ENCODE peak calls at places on chromosomes 13 and 19, in ten cellular contexts. X is body of pancreas, I is heart right ventricle, Z is ovary, C is OCI-LY7, K is IMR-90, M is cardiac muscle cell, L is sigmoid colon, G is SK-N-SH, D is breast epithelium. E is an unnamed sample.
A peak's percentile ranks its signal among the peaks of the same experiment; 100 is the strongest.

GRCh38 chr19:45445139-45445538 is 21.4 kb upstream of the ERCC1 start:
- DNase-seq in X (no peak), I (no peak), Z (no peak), C (no peak), K (no peak), M (no peak), L (no peak), G (no peak), D (no peak), E (no peak)

GRCh38 chr13:24261566-24261965 is 47.8 kb upstream of the C1QTNF9 start:
- DNase-seq in X (no peak), I (no peak), Z (no peak), C (no peak), K (no peak), M (no peak), L (no peak), G (no peak), D (no peak), E (no peak)

GRCh38 chr13:102286326-102286725 is 115.5 kb downstream of the FGF14 start:
- DNase-seq in X (no peak), I (no peak), Z (no peak), C (no peak), K (peak; percentile 96), M (no peak), L (no peak), G (no peak), D (no peak), E (no peak)

GRCh38 chr13:52599037-52599852 is 43.0 kb upstream of the HNRNPA1L2 start:
- DNase-seq in X (no peak), I (peak; percentile 51), Z (no peak), C (no peak), K (peak; percentile 71), M (no peak), L (no peak), G (no peak), D (peak; percentile 40), E (no peak)

GRCh38 chr19:7912697-7913564 is 1.7 kb upstream of the TGFBR3L start:
- DNase-seq in X (no peak), I (no peak), Z (peak; percentile 39), C (no peak), K (no peak), M (no peak), L (no peak), G (no peak), D (no peak), E (peak; percentile 19)

GRCh38 chr13:58151452-58151851 is 519.9 kb downstream of the PCDH17 start:
- DNase-seq in X (no peak), I (no peak), Z (no peak), C (no peak), K (no peak), M (no peak), L (no peak), G (no peak), D (no peak), E (no peak)

GRCh38 chr19:19459707-19460251 is 54.3 kb downstream of the GATAD2A start:
- DNase-seq in X (peak; percentile 35), I (no peak), Z (no peak), C (peak; percentile 82), K (peak; percentile 87), M (no peak), L (no peak), G (no peak), D (no peak), E (no peak)

GRCh38 chr19:47518139-47518538 is 3.3 kb upstream of the NAPA start:
- DNase-seq in X (no peak), I (no peak), Z (no peak), C (peak; percentile 97), K (no peak), M (no peak), L (no peak), G (no peak), D (no peak), E (no peak)

GRCh38 chr19:10334340-10335148 is 1.2 kb upstream of the RAVER1 start:
- DNase-seq in X (peak; percentile 98), I (peak; percentile 96), Z (peak; percentile 98), C (peak; percentile 83), K (peak; percentile 93), M (peak; percentile 96), L (peak; percentile 98), G (peak; percentile 92), D (peak; percentile 92), E (peak; percentile 97)

GRCh38 chr13:98142427-98143156 is at the start of gene FARP1:
- DNase-seq in X (peak; percentile 90), I (peak; percentile 73), Z (peak; percentile 85), C (no peak), K (peak; percentile 65), M (peak; percentile 91), L (peak; percentile 86), G (peak; percentile 95), D (peak; percentile 62), E (peak; percentile 55)

GRCh38 chr13:74187564-74187963 is 53.4 kb upstream of the KLF12 start:
- DNase-seq in X (no peak), I (no peak), Z (no peak), C (no peak), K (peak; percentile 42), M (no peak), L (no peak), G (no peak), D (no peak), E (no peak)

GRCh38 chr19:4971424-4971793 is 2.5 kb downstream of the KDM4B start:
- DNase-seq in X (peak; percentile 49), I (no peak), Z (peak; percentile 65), C (peak; percentile 53), K (no peak), M (no peak), L (peak; percentile 76), G (peak; percentile 61), D (peak; percentile 52), E (no peak)
- H3K4me1 ChIP-seq in X (peaks cover 60% of the 10 kb centered on the region), I (peaks cover 40% of the 10 kb centered on the region), Z (peaks cover 18% of the 10 kb centered on the region), C (peaks cover 29% of the 10 kb centered on the region), K (peaks cover 26% of the 10 kb centered on the region), M (peaks cover 9% of the 10 kb centered on the region), L (no peaks in the 10 kb centered on the region), G (peaks cover 18% of the 10 kb centered on the region), D (peaks cover 34% of the 10 kb centered on the region), E (peaks cover 9% of the 10 kb centered on the region)

DNA sequence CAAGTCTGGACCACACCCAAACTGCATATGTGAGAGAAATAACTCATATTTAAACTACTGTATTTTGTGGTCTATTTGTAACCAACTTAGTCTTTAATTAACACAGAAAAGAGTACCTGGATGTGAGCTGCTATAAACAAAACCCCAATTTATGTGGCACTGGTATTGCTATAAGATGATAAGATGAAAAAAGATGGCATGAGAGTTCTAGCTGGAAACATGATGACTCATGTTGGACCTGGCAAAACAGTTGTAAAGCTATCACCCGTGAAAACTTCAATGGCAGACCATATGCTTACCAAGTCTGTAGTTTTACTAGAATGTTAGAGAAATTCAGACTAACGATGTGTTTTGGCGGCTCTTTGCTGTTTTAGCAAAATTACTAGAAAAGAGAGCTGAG is 69.6 kb upstream of the PCDH9 start:
- DNase-seq in X (no peak), I (no peak), Z (no peak), C (no peak), K (peak; percentile 38), M (no peak), L (no peak), G (no peak), D (no peak), E (no peak)
- H3K4me3 ChIP-seq in X (no peak overlapping the region), I (no peak overlapping the region), Z (no peak overlapping the region), C (no peak overlapping the region), K (peak overlapping the region; percentile 11), M (no peak overlapping the region), L (no peak overlapping the region), G (no peak overlapping the region), D (no peak overlapping the region), E (no peak overlapping the region)

GRCh38 chr19:18319591-18320135 is 3.2 kb downstream of the LSM4 start:
- DNase-seq in X (peak; percentile 58), I (no peak), Z (no peak), C (no peak), K (no peak), M (no peak), L (no peak), G (no peak), D (no peak), E (no peak)
- H3K27ac ChIP-seq in X (peak overlapping the region; percentile 20), I (no peak overlapping the region), Z (no peak overlapping the region), C (no peak overlapping the region), K (no peak overlapping the region), M (peak overlapping the region; percentile 5), L (no peak overlapping the region), G (no peak overlapping the region), D (peak overlapping the region; percentile 33), E (peak overlapping the region; percentile 60)

DNA sequence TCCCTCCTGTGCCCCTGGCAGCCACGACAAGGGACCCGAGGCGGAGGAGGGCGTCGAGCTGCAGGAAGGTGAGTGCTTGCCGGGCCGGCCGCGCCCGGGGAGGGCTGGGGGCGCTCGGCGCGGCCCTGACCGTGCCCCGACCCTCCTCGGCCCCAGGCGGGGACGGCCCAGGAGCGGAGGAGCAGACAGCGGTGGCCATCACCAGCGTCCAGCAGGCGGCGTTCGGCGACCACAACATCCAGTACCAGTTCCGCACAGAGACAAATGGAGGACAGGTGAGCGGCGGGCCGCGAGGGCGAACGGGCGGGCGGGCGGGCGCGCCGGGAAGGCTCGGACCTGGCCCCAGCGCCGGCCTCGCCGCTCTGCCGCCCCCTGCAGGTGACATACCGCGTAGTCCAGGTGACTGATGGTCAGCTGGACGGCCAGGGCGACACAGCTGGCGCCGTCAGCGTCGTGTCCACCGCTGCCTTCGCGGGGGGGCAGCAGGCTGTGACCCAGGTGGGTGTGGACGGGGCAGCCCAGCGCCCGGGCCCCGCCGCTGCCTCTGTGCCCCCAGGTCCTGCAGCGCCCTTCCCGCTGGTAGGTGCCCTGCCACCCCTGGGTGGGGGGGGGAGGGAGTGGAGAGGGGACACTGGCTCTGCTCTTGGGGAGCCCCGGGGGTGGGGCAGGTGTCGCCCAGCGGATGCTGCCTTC is 809 bp downstream of the USF2 start:
- DNase-seq in X (peak; percentile 92), I (peak; percentile 88), Z (peak; percentile 95), C (peak; percentile 90), K (peak; percentile 75), M (peak; percentile 91), L (peak; percentile 92), G (peak; percentile 89), D (peak; percentile 81), E (peak; percentile 82)
- H3K4me1 ChIP-seq in X (peaks cover 34% of the 10 kb centered on the region), I (peaks cover 38% of the 10 kb centered on the region), Z (peaks cover 11% of the 10 kb centered on the region), C (peaks cover 43% of the 10 kb centered on the region), K (peaks cover 7% of the 10 kb centered on the region), M (peaks cover 6% of the 10 kb centered on the region), L (no peaks in the 10 kb centered on the region), G (peaks cover 4% of the 10 kb centered on the region), D (peaks cover 18% of the 10 kb centered on the region), E (no peaks in the 10 kb centered on the region)

GRCh38 chr13:35471466-35472307 is 4.8 kb downstream of the MAB21L1 start:
- DNase-seq in X (no peak), I (no peak), Z (no peak), C (no peak), K (no peak), M (peak; percentile 36), L (no peak), G (no peak), D (no peak), E (no peak)
- H3K4me3 ChIP-seq in X (no peak overlapping the region), I (no peak overlapping the region), Z (peak overlapping the region; percentile 47), C (no peak overlapping the region), K (no peak overlapping the region), M (peak overlapping the region; percentile 28), L (peak overlapping the region; percentile 46), G (peak overlapping the region; percentile 82), D (peak overlapping the region; percentile 82), E (no peak overlapping the region)

DNA sequence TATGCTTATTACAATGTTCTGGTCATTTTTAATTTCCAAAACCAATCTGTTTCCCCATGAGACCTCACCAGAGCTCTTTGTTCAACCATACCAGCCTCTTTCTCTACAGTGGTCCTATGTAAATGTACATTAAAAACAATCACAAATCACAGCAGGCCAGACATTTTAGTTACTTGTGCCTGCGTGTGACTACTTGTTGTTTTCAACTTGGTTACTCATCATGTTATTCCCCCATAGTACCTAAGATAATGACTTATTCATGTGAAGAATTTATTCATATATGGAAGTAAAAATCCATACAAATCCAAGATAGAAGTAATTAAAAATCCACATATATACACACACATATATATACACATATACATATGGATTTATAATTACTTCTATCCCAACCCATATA is 379.6 kb downstream of the SLITRK6 start:
- DNase-seq in X (no peak), I (no peak), Z (no peak), C (no peak), K (no peak), M (no peak), L (no peak), G (no peak), D (no peak), E (no peak)
- H3K27ac ChIP-seq in X (no peak overlapping the region), I (no peak overlapping the region), Z (no peak overlapping the region), C (no peak overlapping the region), K (no peak overlapping the region), M (no peak overlapping the region), L (no peak overlapping the region), G (no peak overlapping the region), D (no peak overlapping the region), E (no peak overlapping the region)